ENCODE peak calls at places on chromosomes 13 and 19, in eight cellular contexts. H, I, R, U, O, M, F and X are unnamed samples.

GRCh38 chr19:38736036-38736412 is 8.2 kb downstream of the CAPN12 start:
- DNase-seq in H (peak), I (no peak), R (peak), U (no peak), O (no peak), M (peak), F (peak), X (peak)

GRCh38 chr19:32373614-32374295 is 28.3 kb downstream of the ZNF507 start:
- DNase-seq in H (peak), I (peak), R (no peak), U (peak), O (peak), M (peak), F (no peak), X (no peak)

GRCh38 chr13:76723551-76724232 is 162.5 kb downstream of the KCTD12 start:
- DNase-seq in H (no peak), I (peak), R (peak), U (peak), O (peak), M (peak), F (no peak), X (peak)

GRCh38 chr13:25859528-25859927 is 192.3 kb downstream of the SHISA2 start:
- DNase-seq in H (no peak), I (no peak), R (no peak), U (no peak), O (no peak), M (no peak), F (no peak), X (no peak)

GRCh38 chr13:113182046-113182445 is 23.6 kb downstream of the PROZ start:
- DNase-seq in H (no peak), I (peak), R (no peak), U (no peak), O (no peak), M (no peak), F (no peak), X (no peak)

GRCh38 chr19:4098493-4098892 is 25.4 kb downstream of the MAP2K2 start:
- DNase-seq in H (no peak), I (no peak), R (no peak), U (no peak), O (no peak), M (no peak), F (no peak), X (no peak)

GRCh38 chr19:37988758-37989635 is 82.0 kb downstream of the SIPA1L3 start:
- DNase-seq in H (no peak), I (peak), R (no peak), U (no peak), O (no peak), M (no peak), F (no peak), X (peak)

GRCh38 chr19:9811139-9811538 is 7.7 kb downstream of the FBXL12 start:
- DNase-seq in H (no peak), I (no peak), R (no peak), U (no peak), O (no peak), M (no peak), F (no peak), X (no peak)

GRCh38 chr13:109840201-109840892 is 54.0 kb upstream of the IRS2 start:
- DNase-seq in H (no peak), I (peak), R (no peak), U (no peak), O (peak), M (peak), F (no peak), X (no peak)

GRCh38 chr19:16371540-16371986 is 46.9 kb downstream of the KLF2 start:
- DNase-seq in H (no peak), I (no peak), R (peak), U (no peak), O (no peak), M (no peak), F (peak), X (peak)

GRCh38 chr13:30805603-30806011 is 70.3 kb downstream of the ALOX5AP start:
- DNase-seq in H (peak), I (peak), R (no peak), U (no peak), O (no peak), M (no peak), F (no peak), X (no peak)

GRCh38 chr19:52535831-52536800 is 8.6 kb downstream of the ZNF808 start:
- DNase-seq in H (peak), I (peak), R (peak), U (peak), O (peak), M (peak), F (peak), X (peak)

GRCh38 chr13:75803175-75803611 is 167.1 kb downstream of the LMO7 start:
- DNase-seq in H (peak), I (no peak), R (no peak), U (no peak), O (no peak), M (no peak), F (no peak), X (no peak)

GRCh38 chr19:15479391-15480345 is at the start of gene PGLYRP2:
- DNase-seq in H (no peak), I (no peak), R (no peak), U (no peak), O (peak), M (peak), F (no peak), X (peak)

GRCh38 chr13:48983331-48983730 is 7.6 kb downstream of the FNDC3A start:
- DNase-seq in H (no peak), I (no peak), R (no peak), U (no peak), O (no peak), M (no peak), F (no peak), X (no peak)

GRCh38 chr19:29364999-29365398 is 152.0 kb upstream of the UQCRFS1 start:
- DNase-seq in H (no peak), I (no peak), R (no peak), U (no peak), O (no peak), M (no peak), F (no peak), X (no peak)

GRCh38 chr13:106449096-106449495 is 86.4 kb downstream of the EFNB2 start:
- DNase-seq in H (no peak), I (no peak), R (no peak), U (no peak), O (no peak), M (no peak), F (no peak), X (no peak)

GRCh38 chr13:50626031-50626643 is 217.4 kb downstream of the DLEU7 start:
- DNase-seq in H (no peak), I (peak), R (no peak), U (no peak), O (peak), M (peak), F (no peak), X (no peak)

GRCh38 chr13:50634339-50634738 is 209.2 kb downstream of the DLEU7 start:
- DNase-seq in H (no peak), I (no peak), R (no peak), U (no peak), O (no peak), M (no peak), F (no peak), X (no peak)

GRCh38 chr13:50627111-50627510 is 216.4 kb downstream of the DLEU7 start:
- DNase-seq in H (no peak), I (no peak), R (no peak), U (no peak), O (no peak), M (no peak), F (no peak), X (no peak)

GRCh38 chr13:50631041-50631440 is 212.5 kb downstream of the DLEU7 start:
- DNase-seq in H (no peak), I (no peak), R (no peak), U (no peak), O (no peak), M (no peak), F (no peak), X (no peak)

DNA sequence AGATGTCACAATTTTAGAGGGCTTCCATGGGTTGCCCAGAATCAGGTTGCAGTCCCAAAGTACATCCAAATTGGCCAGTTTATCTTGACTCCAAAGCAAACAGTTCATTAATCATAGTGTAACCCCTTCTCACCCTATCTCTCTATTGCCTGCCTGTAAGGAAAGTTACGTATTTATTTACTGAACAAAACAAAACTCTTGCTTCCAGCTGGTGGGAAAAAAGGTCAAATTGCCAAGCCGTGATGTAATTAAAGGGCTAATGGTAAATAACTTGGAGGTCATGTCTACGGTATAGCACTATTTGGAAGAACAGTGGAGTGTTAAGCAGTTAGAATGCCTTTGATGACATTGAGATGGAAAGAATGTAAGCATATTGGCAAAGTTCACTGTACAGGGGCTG is 214.0 kb downstream of the DLEU7 start:
- DNase-seq in H (no peak), I (no peak), R (no peak), U (no peak), O (no peak), M (no peak), F (no peak), X (no peak)
- H3K4me3 ChIP-seq in H (no peak), I (no peak), R (no peak), U (no peak), O (no peak), M (no peak), F (no peak), X (no peak)

DNA sequence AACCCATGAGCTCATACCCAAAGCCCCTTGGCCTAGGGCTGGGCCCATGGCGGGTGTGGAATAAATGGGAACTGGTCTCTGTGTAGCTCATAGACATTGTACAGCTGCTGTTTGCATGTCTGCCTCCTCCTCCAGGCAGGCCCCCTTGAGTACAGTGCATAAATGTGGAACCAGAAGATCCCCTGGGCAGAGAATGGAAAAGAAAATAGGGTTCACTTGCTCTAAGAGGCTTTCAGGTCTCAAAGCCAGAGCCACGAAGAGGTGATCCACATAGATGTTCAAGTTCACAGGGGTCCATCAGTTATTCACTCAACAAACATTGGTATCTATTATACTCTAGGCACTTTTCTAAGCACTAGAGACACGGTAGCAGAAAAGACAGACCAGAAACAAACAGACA is 79.2 kb upstream of the CACNA1A start:
- DNase-seq in H (no peak), I (no peak), R (no peak), U (no peak), O (no peak), M (no peak), F (no peak), X (no peak)
- H3K4me3 ChIP-seq in H (no peak), I (no peak), R (no peak), U (no peak), O (no peak), M (no peak), F (no peak), X (no peak)

DNA sequence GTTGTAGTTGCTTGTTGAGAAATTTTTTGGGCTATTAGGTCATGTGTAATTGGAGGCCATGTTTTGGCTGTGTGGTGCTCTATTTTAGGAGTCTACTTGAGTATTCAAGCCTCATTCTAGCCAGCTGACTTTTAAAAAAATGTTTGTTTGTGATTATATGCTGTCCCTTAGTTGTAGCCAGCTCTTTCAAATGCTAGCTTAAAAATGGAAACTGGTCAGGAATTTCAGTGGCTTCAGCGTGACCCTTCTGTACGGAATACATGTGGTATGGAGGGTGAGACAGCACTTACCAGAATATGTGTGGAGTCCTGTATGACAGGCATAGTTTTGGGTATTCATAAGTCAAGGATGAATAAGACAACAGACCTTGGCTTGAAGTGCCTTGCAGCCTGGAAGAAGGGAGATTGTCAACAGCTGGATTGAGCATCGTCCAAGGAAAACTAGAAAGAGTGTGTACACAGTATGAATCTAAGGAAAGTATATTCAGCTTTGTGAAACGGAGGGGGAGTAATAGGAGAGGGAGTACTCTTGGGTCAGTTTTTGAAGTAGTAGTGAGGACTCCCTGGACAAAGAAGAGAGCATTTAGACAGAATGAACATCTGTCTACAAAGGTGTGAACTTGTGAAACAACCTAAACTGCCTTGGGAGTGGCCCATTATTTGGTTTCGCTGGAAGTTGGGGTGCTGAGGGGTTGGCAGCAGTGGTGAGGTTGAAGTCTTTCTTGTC is 20.0 kb upstream of the WTIP start:
- DNase-seq in H (no peak), I (peak), R (no peak), U (peak), O (peak), M (peak), F (no peak), X (no peak)
- H3K4me3 ChIP-seq in H (no peak), I (no peak), R (no peak), U (no peak), O (no peak), M (no peak), F (no peak), X (no peak)

GRCh38 chr13:71877280-71877653 is 10.3 kb upstream of the DACH1 start:
- DNase-seq in H (no peak), I (no peak), R (no peak), U (no peak), O (no peak), M (no peak), F (no peak), X (no peak)

GRCh38 chr13:71873418-71874276 is 6.6 kb upstream of the DACH1 start:
- DNase-seq in H (no peak), I (no peak), R (no peak), U (no peak), O (no peak), M (no peak), F (no peak), X (no peak)

GRCh38 chr13:71874490-71874889 is 7.5 kb upstream of the DACH1 start:
- DNase-seq in H (no peak), I (no peak), R (no peak), U (no peak), O (no peak), M (no peak), F (no peak), X (no peak)

GRCh38 chr13:71876648-71877279 is 9.8 kb upstream of the DACH1 start:
- DNase-seq in H (no peak), I (no peak), R (no peak), U (no peak), O (no peak), M (no peak), F (no peak), X (no peak)

DNA sequence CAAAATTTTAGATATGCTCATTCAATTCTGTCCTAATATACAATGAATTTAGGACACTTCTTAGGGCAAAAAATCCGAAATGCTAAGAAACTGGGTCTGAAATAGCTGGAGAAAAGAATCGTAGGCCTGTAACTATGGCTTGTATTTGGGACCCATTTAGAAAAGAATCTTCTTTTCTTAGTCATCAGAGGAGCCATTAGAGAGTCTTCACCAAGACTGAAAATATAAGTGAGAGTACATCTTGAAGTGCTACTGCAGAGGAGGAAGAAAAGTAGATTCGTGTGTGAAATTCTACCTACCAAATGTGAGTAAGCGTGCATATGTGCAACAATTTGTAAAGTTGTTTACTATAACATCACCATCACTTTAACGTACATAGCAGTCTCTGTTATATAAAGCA is 8.8 kb upstream of the DACH1 start:
- DNase-seq in H (no peak), I (no peak), R (no peak), U (no peak), O (no peak), M (no peak), F (no peak), X (no peak)
- H3K4me3 ChIP-seq in H (no peak), I (no peak), R (no peak), U (no peak), O (no peak), M (no peak), F (no peak), X (no peak)

GRCh38 chr19:12077375-12077774 is 12.8 kb downstream of the ZNF844 start:
- DNase-seq in H (no peak), I (no peak), R (no peak), U (no peak), O (no peak), M (no peak), F (no peak), X (no peak)
- H3K4me3 ChIP-seq in H (no peak), I (no peak), R (no peak), U (no peak), O (no peak), M (no peak), F (no peak), X (no peak)

GRCh38 chr19:55486043-55486970 is 1.3 kb downstream of the NAT14 start:
- DNase-seq in H (no peak), I (no peak), R (no peak), U (no peak), O (no peak), M (peak), F (no peak), X (no peak)

GRCh38 chr19:55486971-55487883 is 1.0 kb upstream of the SSC5D start:
- DNase-seq in H (peak), I (peak), R (no peak), U (peak), O (peak), M (peak), F (no peak), X (no peak)

GRCh38 chr19:55489711-55490477 is 1.7 kb downstream of the SSC5D start:
- DNase-seq in H (no peak), I (no peak), R (no peak), U (no peak), O (no peak), M (peak), F (no peak), X (no peak)

GRCh38 chr19:55488986-55489710 is 912 bp downstream of the SSC5D start:
- DNase-seq in H (no peak), I (no peak), R (no peak), U (no peak), O (no peak), M (no peak), F (no peak), X (no peak)

GRCh38 chr19:55487884-55488687 is at the start of gene SSC5D:
- DNase-seq in H (no peak), I (peak), R (no peak), U (no peak), O (no peak), M (peak), F (no peak), X (no peak)
- H3K4me3 ChIP-seq in H (no peak), I (peak), R (no peak), U (peak), O (peak), M (peak), F (no peak), X (no peak)

GRCh38 chr13:50589139-50589538 is 254.4 kb downstream of the DLEU7 start:
- DNase-seq in H (no peak), I (peak), R (no peak), U (no peak), O (peak), M (peak), F (no peak), X (no peak)

GRCh38 chr13:50588736-50589135 is 254.8 kb downstream of the DLEU7 start:
- DNase-seq in H (no peak), I (no peak), R (no peak), U (no peak), O (no peak), M (peak), F (no peak), X (no peak)

GRCh38 chr13:50587839-50588373 is 255.6 kb downstream of the DLEU7 start:
- DNase-seq in H (no peak), I (no peak), R (no peak), U (no peak), O (no peak), M (no peak), F (no peak), X (no peak)

GRCh38 chr13:50587122-50587521 is 256.4 kb downstream of the DLEU7 start:
- DNase-seq in H (no peak), I (no peak), R (no peak), U (no peak), O (no peak), M (no peak), F (no peak), X (no peak)

DNA sequence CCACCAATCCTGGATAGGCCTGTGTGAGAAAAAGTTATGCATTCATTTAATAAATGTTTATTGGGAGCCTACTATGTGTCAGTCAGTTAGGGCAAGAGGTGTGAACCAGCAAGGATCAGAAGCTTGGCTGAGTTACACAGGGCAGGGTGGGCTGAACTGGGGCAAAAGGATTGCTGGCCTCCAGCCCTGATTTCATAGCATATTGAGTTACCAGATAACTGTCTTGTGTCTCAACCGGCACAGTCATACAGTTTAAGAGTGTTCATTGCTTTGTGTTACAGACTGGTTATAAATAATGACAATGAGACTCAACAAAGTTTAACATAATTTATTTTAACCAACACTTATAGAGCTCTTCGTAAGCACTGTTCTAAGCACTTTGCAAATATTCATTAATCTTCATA is 253.8 kb downstream of the DLEU7 start:
- DNase-seq in H (no peak), I (peak), R (no peak), U (no peak), O (peak), M (peak), F (no peak), X (no peak)
- H3K4me3 ChIP-seq in H (no peak), I (no peak), R (no peak), U (no peak), O (no peak), M (peak), F (no peak), X (no peak)

DNA sequence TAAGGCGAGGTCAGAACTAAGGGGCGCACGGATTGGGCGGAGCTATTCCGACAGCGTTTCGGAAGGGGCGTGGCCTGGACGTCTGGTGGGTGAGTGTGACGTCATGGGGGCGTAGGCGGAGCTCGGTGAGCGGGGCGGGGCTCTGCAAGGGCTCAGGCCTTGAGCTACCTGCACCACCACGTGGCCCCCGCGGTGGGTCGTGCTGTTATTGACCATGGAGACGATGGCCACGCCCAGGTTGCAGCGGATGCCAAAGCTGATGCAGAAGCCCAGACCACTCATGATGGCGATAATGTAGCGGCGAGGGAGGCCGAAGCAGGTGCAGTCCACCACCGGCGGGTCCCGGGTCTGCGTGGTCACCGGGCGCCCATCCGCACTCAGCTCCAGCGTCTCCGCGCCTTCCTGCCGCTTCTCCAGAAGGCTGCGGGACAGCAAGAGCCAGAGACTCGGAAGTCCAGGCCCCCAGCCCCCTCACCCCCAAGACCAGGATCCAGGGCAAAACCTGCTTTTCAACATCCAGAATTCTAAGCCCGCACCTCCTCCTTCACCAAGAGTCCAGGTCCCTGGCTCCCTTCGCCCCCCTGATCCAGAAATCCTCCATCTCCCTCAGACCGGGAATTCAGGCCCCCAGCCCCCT is 4.8 kb downstream of the SLC17A7 start:
- DNase-seq in H (peak), I (no peak), R (no peak), U (no peak), O (no peak), M (peak), F (peak), X (no peak)
- H3K4me3 ChIP-seq in H (no peak), I (no peak), R (no peak), U (no peak), O (no peak), M (no peak), F (no peak), X (no peak)